ENCODE peak calls at places on chromosome 1, in seven cellular contexts. J is endothelial cell of umbilical vein, F is breast epithelium, E is ovary, T is tibial nerve, M is Karpas-422, V is heart left ventricle. D is an unnamed sample. For H3K4me1, the result is how much of the 10 kb centered on the place peaks cover.

GRCh38 chr1:38701088-38701487 is 158.5 kb downstream of the RRAGC start:
- DNase-seq in J (no peak), F (no peak), E (no peak), T (no peak), M (no peak), V (no peak), D (no peak)

GRCh38 chr1:215277537-215277936 is 195.0 kb downstream of the KCNK2 start:
- DNase-seq in J (peak), F (no peak), E (no peak), T (no peak), M (no peak), V (no peak), D (no peak)

GRCh38 chr1:177256153-177256814 is 85.5 kb downstream of the BRINP2 start:
- DNase-seq in J (peak), F (peak), E (peak), T (no peak), M (peak), V (peak), D (peak)

GRCh38 chr1:91591175-91591968 is 90.7 kb downstream of the CDC7 start:
- DNase-seq in J (no peak), F (no peak), E (no peak), T (no peak), M (no peak), V (no peak), D (no peak)

GRCh38 chr1:18283601-18284385 is 176.2 kb downstream of the IGSF21 start:
- DNase-seq in J (no peak), F (no peak), E (no peak), T (no peak), M (no peak), V (no peak), D (no peak)

GRCh38 chr1:176863613-176864012 is 300.9 kb downstream of the ASTN1 start:
- DNase-seq in J (no peak), F (no peak), E (no peak), T (no peak), M (no peak), V (no peak), D (no peak)

GRCh38 chr1:41811051-41811795 is 107.5 kb downstream of the HIVEP3 start:
- DNase-seq in J (no peak), F (no peak), E (no peak), T (no peak), M (peak), V (no peak), D (no peak)

GRCh38 chr1:27719286-27720251 is 6.2 kb upstream of the FAM76A start:
- DNase-seq in J (peak), F (no peak), E (no peak), T (no peak), M (peak), V (no peak), D (no peak)

GRCh38 chr1:162293293-162293692 is 83.4 kb downstream of the SPATA46 start:
- DNase-seq in J (no peak), F (no peak), E (no peak), T (no peak), M (no peak), V (no peak), D (no peak)

GRCh38 chr1:17052038-17052437 is 1.8 kb downstream of the SDHB start:
- DNase-seq in J (no peak), F (no peak), E (no peak), T (no peak), M (no peak), V (no peak), D (no peak)

GRCh38 chr1:110876748-110877341 is 3.9 kb downstream of the CD53 start:
- DNase-seq in J (no peak), F (no peak), E (no peak), T (no peak), M (no peak), V (no peak), D (no peak)
- H3K4me1 ChIP-seq in J (under half), F (under half), E (under half), T (under half), M (half or more), V (under half), D (under half)

GRCh38 chr1:30929135-30929889 is 20.8 kb upstream of the SDC3 start:
- DNase-seq in J (peak), F (no peak), E (peak), T (no peak), M (peak), V (no peak), D (no peak)
- H3K27ac ChIP-seq in J (no peak), F (peak), E (no peak), T (no peak), M (no peak), V (no peak), D (peak)

GRCh38 chr1:201745023-201745422 is 83.9 kb upstream of the IPO9 start:
- DNase-seq in J (no peak), F (no peak), E (no peak), T (no peak), M (no peak), V (no peak), D (no peak)

GRCh38 chr1:201741763-201742342 is 87.1 kb upstream of the IPO9 start:
- DNase-seq in J (no peak), F (no peak), E (no peak), T (no peak), M (no peak), V (no peak), D (no peak)

GRCh38 chr1:201742476-201742875 is 86.5 kb upstream of the IPO9 start:
- DNase-seq in J (no peak), F (no peak), E (no peak), T (no peak), M (no peak), V (no peak), D (no peak)

GRCh38 chr1:201740609-201741231 is 88.2 kb upstream of the IPO9 start:
- DNase-seq in J (no peak), F (no peak), E (no peak), T (no peak), M (no peak), V (no peak), D (no peak)

DNA sequence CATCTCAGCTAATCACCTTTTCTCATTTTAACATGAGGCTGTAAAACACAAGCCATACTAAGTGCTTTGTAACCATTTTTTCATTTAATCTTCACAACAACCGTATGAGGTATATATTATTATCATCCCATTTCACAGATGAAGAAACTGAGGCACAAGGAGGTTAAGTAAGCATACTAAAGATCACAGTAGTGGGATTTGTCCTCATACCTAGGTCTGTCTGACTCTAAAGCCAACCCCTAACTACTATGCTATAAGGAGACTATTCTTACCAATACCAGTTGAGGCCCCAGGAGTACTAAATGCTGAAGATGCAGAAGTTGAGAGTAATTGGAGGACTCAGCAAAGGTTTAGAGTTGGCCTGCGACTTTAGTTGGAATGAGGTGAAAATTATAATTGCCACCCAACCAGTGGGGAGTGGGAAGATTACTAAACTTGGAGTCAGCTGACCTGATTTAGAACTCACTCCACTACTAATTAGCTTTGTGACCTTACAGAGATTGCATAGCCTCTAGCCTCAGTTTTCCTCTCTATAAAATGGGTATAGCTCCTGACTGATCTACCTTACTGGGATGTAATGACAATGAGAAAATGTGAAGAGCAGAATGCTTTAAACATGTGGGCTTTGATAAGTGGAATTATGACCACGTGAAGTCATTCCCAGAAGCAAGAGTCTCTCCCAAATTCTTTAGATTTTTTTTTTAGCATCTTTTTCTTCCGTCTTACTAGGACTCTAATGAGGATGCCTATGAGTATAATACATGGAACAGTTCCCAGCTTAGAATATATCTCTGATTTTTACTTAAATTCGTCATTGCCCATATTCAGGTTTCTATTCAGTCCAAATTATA is 85.8 kb upstream of the IPO9 start:
- DNase-seq in J (no peak), F (no peak), E (no peak), T (no peak), M (no peak), V (no peak), D (no peak)
- H3K4me1 ChIP-seq in J (under half), F (under half), E (under half), T (under half), M (under half), V (under half), D (under half)

DNA sequence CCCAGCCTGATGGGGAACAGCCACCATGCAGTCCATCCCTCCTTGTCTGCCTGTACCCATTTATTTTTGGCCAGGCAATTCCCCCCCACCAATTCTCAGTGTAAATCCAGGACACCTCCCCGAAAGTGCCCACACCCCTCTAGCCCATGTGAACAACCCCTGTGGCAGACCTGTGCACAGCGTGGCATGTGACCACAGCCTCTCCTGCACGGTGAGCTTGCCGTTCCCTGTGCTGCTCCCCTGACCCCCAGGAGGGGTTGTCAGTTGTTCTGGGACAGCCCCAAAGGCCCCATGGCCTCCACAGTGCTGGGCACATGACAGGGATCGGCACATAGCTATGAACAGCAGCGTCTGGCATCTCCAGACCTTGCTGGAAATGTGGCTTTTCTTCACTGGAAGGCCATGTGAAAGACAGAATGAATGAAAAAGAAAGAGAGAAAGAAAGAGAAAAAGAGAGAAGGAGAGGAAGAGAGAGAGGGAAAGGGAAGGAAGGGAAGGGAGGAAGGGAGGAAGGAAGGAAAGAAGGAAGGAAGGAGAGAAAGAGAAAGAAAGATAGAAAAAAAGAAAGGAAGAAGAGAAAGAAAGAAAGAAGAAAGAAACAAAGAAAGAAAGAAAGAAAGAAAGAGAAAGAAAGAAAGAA is 3.9 kb downstream of the CAPN9 start:
- DNase-seq in J (no peak), F (no peak), E (no peak), T (no peak), M (no peak), V (no peak), D (no peak)
- H3K27ac ChIP-seq in J (no peak), F (peak), E (no peak), T (no peak), M (no peak), V (no peak), D (no peak)

GRCh38 chr1:156668801-156669637 is 8.2 kb downstream of the NES start:
- DNase-seq in J (no peak), F (no peak), E (no peak), T (no peak), M (no peak), V (no peak), D (no peak)

GRCh38 chr1:156667610-156667967 is 9.6 kb downstream of the NES start:
- DNase-seq in J (no peak), F (no peak), E (no peak), T (no peak), M (no peak), V (peak), D (peak)

GRCh38 chr1:156667968-156668709 is 9.1 kb downstream of the NES start:
- DNase-seq in J (no peak), F (no peak), E (no peak), T (no peak), M (no peak), V (no peak), D (no peak)

GRCh38 chr1:156665539-156665938 is 11.7 kb downstream of the NES start:
- DNase-seq in J (no peak), F (no peak), E (no peak), T (no peak), M (no peak), V (no peak), D (no peak)

DNA sequence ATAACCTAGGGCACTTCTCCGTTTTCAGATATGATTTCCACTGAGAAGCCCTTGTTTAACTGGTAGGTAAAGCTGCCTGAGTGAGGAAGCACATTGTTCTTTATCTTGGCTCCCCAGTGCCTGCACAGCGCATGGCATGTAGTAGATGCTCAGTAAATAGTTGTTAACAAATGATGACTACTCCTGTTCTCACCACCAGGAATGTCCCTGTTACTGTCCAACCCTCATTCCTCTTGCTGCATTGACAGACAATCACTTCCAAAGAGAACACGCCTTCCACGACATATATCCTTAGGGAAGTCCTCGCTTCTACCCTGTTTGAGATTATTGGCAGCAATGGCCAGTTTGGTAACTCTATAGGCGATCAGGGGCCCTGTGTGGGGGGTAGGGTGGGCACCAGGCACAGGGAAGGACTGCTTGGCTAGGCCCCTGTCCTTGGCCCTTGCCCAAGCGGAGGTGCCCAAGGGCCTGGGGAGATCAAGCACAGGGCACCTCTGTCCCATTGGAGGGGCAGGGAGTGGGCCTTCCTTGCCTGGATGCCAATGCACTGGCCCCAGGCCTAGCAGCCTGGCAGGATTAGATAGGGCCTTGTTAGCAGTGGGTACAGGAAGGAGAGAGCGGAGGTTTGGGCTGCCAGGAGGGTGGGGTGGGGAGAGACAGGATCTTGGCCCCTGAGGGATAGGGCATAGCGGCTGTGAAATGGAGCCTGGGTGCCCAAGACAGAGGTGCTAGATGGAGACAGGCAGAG is 10.2 kb downstream of the NES start:
- DNase-seq in J (no peak), F (no peak), E (no peak), T (no peak), M (no peak), V (no peak), D (no peak)
- H3K4me1 ChIP-seq in J (under half), F (under half), E (under half), T (under half), M (under half), V (half or more), D (half or more)